ENCODE peak calls at places on chromosomes 16 and 17, in nine cellular contexts. B is aorta; G is AG09309; O is astrocyte of the spinal cord; C is stimulated activated CD4-positive, alpha-beta T cell treated with anti-CD3 and anti-CD28 coated beads, Interleukin-2, amount 100 ng/mL, for 4 hours; X is HEK293T; P is activated CD4-positive, alpha-beta T cell treated with anti-CD3 and anti-CD28 coated beads for 48 hours; F is kidney epithelial cell; W is ELR. U is an unnamed sample.

GRCh38 chr17:76716146-76716833 is 5.5 kb upstream of the MXRA7 start:
- DNase-seq in B (no peak), G (peak), O (peak), C (no peak), X (no peak), P (peak), F (peak), W (peak), U (no peak)

GRCh38 chr17:49547566-49547965 is 28.1 kb upstream of the NXPH3 start:
- DNase-seq in B (no peak), G (no peak), O (no peak), C (no peak), X (no peak), P (no peak), F (no peak), W (no peak), U (no peak)

GRCh38 chr17:19010729-19011505 is 6.4 kb upstream of the FAM83G start:
- DNase-seq in B (no peak), G (no peak), O (no peak), C (no peak), X (no peak), P (no peak), F (no peak), W (peak), U (no peak)

GRCh38 chr16:84340305-84341040 is 27.9 kb upstream of the ATP2C2 start:
- DNase-seq in B (peak), G (no peak), O (no peak), C (no peak), X (no peak), P (no peak), F (peak), W (peak), U (no peak)

GRCh38 chr16:8550728-8551387 is 39.5 kb downstream of the TMEM114 start:
- DNase-seq in B (no peak), G (no peak), O (no peak), C (no peak), X (no peak), P (no peak), F (no peak), W (no peak), U (no peak)

GRCh38 chr16:47904691-47905090 is 251.1 kb downstream of the ABCC12 start:
- DNase-seq in B (no peak), G (no peak), O (no peak), C (no peak), X (no peak), P (no peak), F (no peak), W (no peak), U (no peak)

GRCh38 chr17:28258347-28258887 is 60.6 kb upstream of the TMEM97 start:
- DNase-seq in B (no peak), G (no peak), O (no peak), C (no peak), X (no peak), P (no peak), F (no peak), W (no peak), U (no peak)

GRCh38 chr17:42153919-42154491 is 784 bp downstream of the RAB5C start:
- DNase-seq in B (no peak), G (no peak), O (peak), C (no peak), X (no peak), P (no peak), F (no peak), W (peak), U (no peak)

GRCh38 chr17:81245024-81245664 is 6.0 kb downstream of the NDUFAF8 start:
- DNase-seq in B (no peak), G (no peak), O (no peak), C (no peak), X (no peak), P (no peak), F (peak), W (peak), U (no peak)

GRCh38 chr17:79364695-79365094 is 246.2 kb downstream of the RBFOX3 start:
- DNase-seq in B (no peak), G (no peak), O (no peak), C (no peak), X (no peak), P (no peak), F (no peak), W (no peak), U (no peak)

GRCh38 chr17:27349540-27350021 is 55.7 kb downstream of the WSB1 start:
- DNase-seq in B (peak), G (no peak), O (no peak), C (no peak), X (no peak), P (no peak), F (no peak), W (peak), U (no peak)

GRCh38 chr17:40963838-40964237 is 2.9 kb downstream of the KRT39 start:
- DNase-seq in B (no peak), G (no peak), O (no peak), C (no peak), X (peak), P (no peak), F (no peak), W (peak), U (no peak)

GRCh38 chr16:50600582-50601283 is 52.5 kb downstream of the NKD1 start:
- DNase-seq in B (peak), G (no peak), O (no peak), C (no peak), X (no peak), P (no peak), F (no peak), W (no peak), U (no peak)

GRCh38 chr17:81412490-81413093 is 17.3 kb downstream of the BAHCC1 start:
- DNase-seq in B (no peak), G (no peak), O (no peak), C (peak), X (no peak), P (peak), F (peak), W (no peak), U (no peak)

GRCh38 chr16:70693231-70693671 is 7.4 kb upstream of the MTSS2 start:
- DNase-seq in B (no peak), G (no peak), O (no peak), C (no peak), X (no peak), P (no peak), F (no peak), W (no peak), U (no peak)

GRCh38 chr16:57889960-57890751 is 80.8 kb downstream of the CNGB1 start:
- DNase-seq in B (no peak), G (peak), O (no peak), C (no peak), X (no peak), P (no peak), F (no peak), W (peak), U (no peak)

GRCh38 chr17:57940653-57941329 is 14.4 kb downstream of the CUEDC1 start:
- DNase-seq in B (no peak), G (no peak), O (no peak), C (peak), X (no peak), P (peak), F (no peak), W (no peak), U (no peak)

GRCh38 chr17:35022536-35023063 is 40.9 kb downstream of the RFFL start:
- DNase-seq in B (peak), G (peak), O (peak), C (peak), X (no peak), P (peak), F (peak), W (peak), U (peak)

U was measured in substantia nigra.